ENCODE peak calls at places on chromosomes 13 and 19, in seven cellular contexts. R is transverse colon, D is K562, T is ovary, U is HepG2, Q is A549, S is tibial nerve. A is an unnamed sample.

GRCh38 chr13:99992912-99993311 is 11.3 kb downstream of the ZIC2 start:
- DNase-seq in R (no peak), D (no peak), T (no peak), U (no peak), Q (no peak), S (no peak), A (no peak)

GRCh38 chr19:13556552-13556951 is 50.3 kb upstream of the CACNA1A start:
- DNase-seq in R (no peak), D (no peak), T (no peak), U (no peak), Q (no peak), S (no peak), A (no peak)

GRCh38 chr13:107185889-107186288 is 618.0 kb upstream of the ARGLU1 start:
- DNase-seq in R (no peak), D (no peak), T (no peak), U (no peak), Q (no peak), S (no peak), A (no peak)

GRCh38 chr19:772043-772442 is 21.1 kb downstream of the MISP start:
- DNase-seq in R (no peak), D (no peak), T (no peak), U (no peak), Q (no peak), S (no peak), A (no peak)

GRCh38 chr19:49114630-49115363 is 627 bp downstream of the LIN7B start:
- DNase-seq in R (peak), D (peak), T (peak), U (peak), Q (no peak), S (peak), A (peak)

GRCh38 chr19:51082641-51083040 is at the start of gene KLK14:
- DNase-seq in R (no peak), D (no peak), T (no peak), U (no peak), Q (no peak), S (no peak), A (no peak)

GRCh38 chr13:113458218-113459065 is 5.2 kb upstream of the ADPRHL1 start:
- DNase-seq in R (no peak), D (peak), T (no peak), U (peak), Q (peak), S (no peak), A (no peak)

GRCh38 chr13:24693862-24694471 is 13.8 kb downstream of the ATP12A start:
- DNase-seq in R (peak), D (peak), T (no peak), U (peak), Q (peak), S (peak), A (peak)

GRCh38 chr13:110284809-110285519 is 22.0 kb downstream of the COL4A1 start:
- DNase-seq in R (no peak), D (no peak), T (no peak), U (no peak), Q (no peak), S (no peak), A (no peak)

GRCh38 chr13:106103779-106104178 is 431.7 kb downstream of the EFNB2 start:
- DNase-seq in R (no peak), D (no peak), T (no peak), U (no peak), Q (peak), S (no peak), A (no peak)
- H3K27ac ChIP-seq in R (no peak), D (no peak), T (no peak), U (no peak), Q (peak), S (no peak), A (no peak)

DNA sequence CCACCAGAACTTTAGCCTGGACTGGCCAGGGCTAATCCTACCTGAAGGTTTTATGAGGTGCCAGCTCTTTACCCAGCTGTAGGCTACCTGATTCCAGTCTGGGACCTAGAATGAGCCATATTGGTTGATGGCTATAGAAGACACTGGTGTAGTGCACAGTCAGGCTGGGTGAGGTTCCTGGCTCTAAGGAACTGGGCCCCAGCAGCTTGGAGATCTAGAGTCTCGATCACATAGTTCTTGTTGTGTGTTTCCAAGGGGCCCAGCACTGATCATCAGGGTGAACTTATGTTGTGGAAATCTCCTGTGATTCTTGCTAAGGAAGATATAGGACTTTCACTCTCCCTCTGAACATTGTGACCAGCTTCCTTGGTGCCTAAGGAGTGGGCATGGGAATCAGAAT is 236.3 kb downstream of the ZNF536 start:
- DNase-seq in R (no peak), D (no peak), T (no peak), U (no peak), Q (no peak), S (no peak), A (no peak)
- TF ChIP-seq EP300 in R (no peak), D (no peak), T (no peak), U (no peak), Q (no peak), S (no peak), A (no peak)

GRCh38 chr13:60790620-60791019 is 393.6 kb downstream of the TDRD3 start:
- DNase-seq in R (no peak), D (no peak), T (no peak), U (no peak), Q (no peak), S (no peak), A (peak)
- H3K27ac ChIP-seq in R (no peak), D (no peak), T (no peak), U (no peak), Q (no peak), S (no peak), A (no peak)

GRCh38 chr13:69912576-69913074 is 195.0 kb upstream of the ATXN8OS start:
- DNase-seq in R (no peak), D (no peak), T (no peak), U (no peak), Q (no peak), S (no peak), A (no peak)
- TF ChIP-seq EP300 in R (no peak), D (no peak), T (no peak), U (no peak), Q (no peak), S (no peak), A (no peak)